ENCODE peak calls at places on chromosomes 1 and 21, in five cellular contexts. Q is mammary epithelial cell, U is B cell, B is A549, W is mesothelial cell of epicardium. Y is an unnamed sample.

GRCh38 chr1:180926164-180926981 is 13.7 kb downstream of the KIAA1614 start:
- DNase-seq in Q (no peak), U (no peak), B (no peak), W (peak), Y (peak)

GRCh38 chr1:247373721-247374141 is 42.1 kb upstream of the ZNF496 start:
- DNase-seq in Q (peak), U (peak), B (no peak), W (no peak), Y (no peak)

GRCh38 chr1:164853146-164853545 is 294.2 kb downstream of the PBX1 start:
- DNase-seq in Q (no peak), U (no peak), B (no peak), W (no peak), Y (no peak)

GRCh38 chr1:204151562-204152309 is at the start of gene ETNK2:
- DNase-seq in Q (no peak), U (no peak), B (peak), W (peak), Y (peak)

GRCh38 chr1:164611754-164612642 is 53.0 kb downstream of the PBX1 start:
- DNase-seq in Q (peak), U (no peak), B (peak), W (peak), Y (no peak)

GRCh38 chr21:34201001-34201400 is 127.6 kb downstream of the MRPS6 start:
- DNase-seq in Q (no peak), U (no peak), B (no peak), W (no peak), Y (no peak)

GRCh38 chr1:38559180-38559874 is 300.2 kb downstream of the RRAGC start:
- DNase-seq in Q (no peak), U (peak), B (no peak), W (no peak), Y (no peak)

GRCh38 chr1:94924967-94925366 is 1.9 kb downstream of the CNN3 start:
- DNase-seq in Q (peak), U (no peak), B (no peak), W (no peak), Y (no peak)

GRCh38 chr1:155003766-155004351 is 1.3 kb downstream of the ZBTB7B start:
- DNase-seq in Q (no peak), U (no peak), B (no peak), W (no peak), Y (no peak)

GRCh38 chr1:186681806-186682205 is 1.6 kb upstream of the PTGS2 start:
- DNase-seq in Q (no peak), U (no peak), B (no peak), W (no peak), Y (no peak)

GRCh38 chr1:109834951-109835350 is 71.2 kb upstream of the EPS8L3 start:
- DNase-seq in Q (no peak), U (no peak), B (no peak), W (no peak), Y (no peak)

GRCh38 chr1:40870135-40870728 is 8.1 kb upstream of the CITED4 start:
- DNase-seq in Q (peak), U (no peak), B (no peak), W (no peak), Y (no peak)

GRCh38 chr1:93874025-93874651 is 4.9 kb downstream of the DNTTIP2 start:
- DNase-seq in Q (peak), U (no peak), B (peak), W (no peak), Y (no peak)

GRCh38 chr1:41404308-41404755 is 43.1 kb downstream of the FOXO6 start:
- DNase-seq in Q (peak), U (no peak), B (peak), W (no peak), Y (no peak)

GRCh38 chr1:64000021-64000420 is 203.4 kb upstream of the UBE2U start:
- DNase-seq in Q (peak), U (no peak), B (no peak), W (no peak), Y (no peak)

GRCh38 chr21:33360871-33361602 is 36.3 kb downstream of the IFNAR1 start:
- DNase-seq in Q (peak), U (peak), B (peak), W (peak), Y (no peak)

GRCh38 chr1:120178799-120179419 is 2.6 kb upstream of the SEC22B start:
- DNase-seq in Q (no peak), U (no peak), B (no peak), W (no peak), Y (no peak)

GRCh38 chr1:114094303-114094663 is 59.4 kb downstream of the SYT6 start:
- DNase-seq in Q (peak), U (no peak), B (no peak), W (no peak), Y (no peak)

GRCh38 chr1:117671781-117672501 is 66.1 kb downstream of the TENT5C start:
- DNase-seq in Q (no peak), U (no peak), B (no peak), W (no peak), Y (no peak)

GRCh38 chr1:155078496-155079209 is at the start of gene EFNA3:
- DNase-seq in Q (peak), U (no peak), B (peak), W (peak), Y (peak)

GRCh38 chr1:159780583-159781582 is at the start of gene DUSP23:
- DNase-seq in Q (peak), U (peak), B (peak), W (peak), Y (peak)

GRCh38 chr1:205141236-205142104 is 19.7 kb upstream of the RBBP5 start:
- DNase-seq in Q (peak), U (peak), B (peak), W (peak), Y (no peak)

GRCh38 chr1:33327587-33328325 is 6.9 kb upstream of the A3GALT2 start:
- DNase-seq in Q (peak), U (no peak), B (no peak), W (no peak), Y (no peak)

GRCh38 chr21:45289134-45289533 is 1.4 kb upstream of the POFUT2 start:
- DNase-seq in Q (no peak), U (no peak), B (no peak), W (peak), Y (no peak)

GRCh38 chr1:15966081-15966955 is 9.6 kb downstream of the ZBTB17 start:
- DNase-seq in Q (no peak), U (peak), B (no peak), W (no peak), Y (no peak)

GRCh38 chr1:49048188-49048587 is 271.5 kb upstream of the BEND5 start:
- DNase-seq in Q (no peak), U (no peak), B (no peak), W (no peak), Y (no peak)

GRCh38 chr1:24961961-24962861 is 32.1 kb upstream of the RUNX3 start:
- DNase-seq in Q (no peak), U (no peak), B (no peak), W (no peak), Y (no peak)

GRCh38 chr1:46653405-46653853 is 14.7 kb downstream of the ATPAF1 start:
- DNase-seq in Q (no peak), U (no peak), B (no peak), W (no peak), Y (no peak)

GRCh38 chr1:116988248-116988647 is 13.3 kb upstream of the CD101 start:
- DNase-seq in Q (peak), U (no peak), B (no peak), W (no peak), Y (no peak)

GRCh38 chr1:27015260-27015659 is 2.6 kb upstream of the TENT5B start:
- DNase-seq in Q (no peak), U (no peak), B (no peak), W (no peak), Y (no peak)

GRCh38 chr1:176119549-176119948 is 87.5 kb downstream of the COP1 start:
- DNase-seq in Q (peak), U (no peak), B (peak), W (no peak), Y (no peak)

GRCh38 chr1:39829791-39830533 is 41.3 kb upstream of the BMP8B start:
- DNase-seq in Q (peak), U (no peak), B (no peak), W (no peak), Y (no peak)

GRCh38 chr1:163422738-163423404 is 101.1 kb downstream of the NUF2 start:
- DNase-seq in Q (no peak), U (no peak), B (no peak), W (no peak), Y (no peak)

GRCh38 chr1:11929849-11930248 is 3.6 kb upstream of the KIAA2013 start:
- DNase-seq in Q (peak), U (no peak), B (no peak), W (no peak), Y (no peak)

GRCh38 chr1:34127006-34128000 is 37.7 kb downstream of the CSMD2 start:
- DNase-seq in Q (no peak), U (no peak), B (no peak), W (no peak), Y (no peak)

DNA sequence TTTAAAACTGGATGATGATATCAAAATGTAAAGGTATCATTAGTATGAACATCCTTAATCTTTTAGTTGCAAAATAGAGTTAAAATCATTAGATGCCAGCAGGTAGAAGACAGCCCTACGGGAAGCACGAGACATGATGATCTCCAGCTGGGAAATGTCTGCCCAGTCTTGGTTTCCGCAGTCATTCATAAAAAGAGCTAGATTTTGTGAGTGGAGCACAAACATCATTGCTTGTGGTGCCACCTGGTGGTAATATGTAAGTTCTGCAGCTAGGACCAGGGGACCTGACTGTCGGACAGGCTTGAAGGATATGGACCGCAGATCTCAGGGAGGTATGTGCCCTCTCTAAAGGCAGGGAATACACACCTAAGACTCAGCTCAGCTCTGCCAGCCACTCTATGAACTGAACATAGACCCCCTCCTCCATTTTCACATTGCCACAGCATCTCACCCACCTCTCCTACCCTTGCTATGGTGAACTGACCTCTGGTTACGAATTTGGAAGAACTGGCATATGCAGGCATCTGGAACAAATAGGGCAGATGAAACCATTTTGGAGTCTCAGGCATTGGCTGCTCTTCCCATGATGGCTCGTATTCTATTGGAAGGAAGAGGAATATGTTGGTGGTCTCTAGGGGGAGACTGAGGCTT is 9.2 kb downstream of the FCMR start:
- DNase-seq in Q (peak), U (peak), B (peak), W (peak), Y (no peak)
- TF ChIP-seq CTCF in Q (peak), U (peak), B (peak), W (peak), Y (peak)

GRCh38 chr1:151165738-151166505 is at the start of the genes LYSMD1 and SCNM1:
- DNase-seq in Q (peak), U (peak), B (peak), W (peak), Y (peak)
- TF ChIP-seq CTCF in Q (no peak), U (no peak), B (no peak), W (no peak), Y (no peak)

GRCh38 chr1:212368073-212368484 is 46.6 kb downstream of the PACC1 start:
- DNase-seq in Q (peak), U (peak), B (peak), W (no peak), Y (no peak)
- TF ChIP-seq CTCF in Q (peak), U (peak), B (peak), W (no peak), Y (peak)

DNA sequence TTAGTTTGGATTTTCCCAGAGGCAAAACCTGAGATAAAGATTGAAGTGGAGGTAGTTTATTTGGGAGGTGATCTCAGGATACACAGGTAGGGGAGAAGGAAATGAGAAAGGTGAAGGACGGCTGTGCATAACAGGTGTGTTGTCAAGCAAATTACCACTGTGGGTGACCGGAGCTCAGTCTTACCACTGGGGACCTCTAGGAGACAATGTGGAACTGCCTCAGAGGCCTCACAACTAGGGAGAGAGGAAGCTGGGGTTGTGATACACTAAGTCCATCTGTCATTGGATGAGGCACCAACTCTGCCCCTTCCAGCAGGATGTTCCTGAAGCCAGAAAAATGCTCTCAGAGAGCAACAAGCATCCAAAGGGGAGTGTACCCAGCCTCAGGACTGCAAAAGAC is 32.6 kb downstream of the GRIK3 start:
- DNase-seq in Q (no peak), U (no peak), B (no peak), W (no peak), Y (no peak)
- TF ChIP-seq CTCF in Q (no peak), U (no peak), B (no peak), W (no peak), Y (no peak)

DNA sequence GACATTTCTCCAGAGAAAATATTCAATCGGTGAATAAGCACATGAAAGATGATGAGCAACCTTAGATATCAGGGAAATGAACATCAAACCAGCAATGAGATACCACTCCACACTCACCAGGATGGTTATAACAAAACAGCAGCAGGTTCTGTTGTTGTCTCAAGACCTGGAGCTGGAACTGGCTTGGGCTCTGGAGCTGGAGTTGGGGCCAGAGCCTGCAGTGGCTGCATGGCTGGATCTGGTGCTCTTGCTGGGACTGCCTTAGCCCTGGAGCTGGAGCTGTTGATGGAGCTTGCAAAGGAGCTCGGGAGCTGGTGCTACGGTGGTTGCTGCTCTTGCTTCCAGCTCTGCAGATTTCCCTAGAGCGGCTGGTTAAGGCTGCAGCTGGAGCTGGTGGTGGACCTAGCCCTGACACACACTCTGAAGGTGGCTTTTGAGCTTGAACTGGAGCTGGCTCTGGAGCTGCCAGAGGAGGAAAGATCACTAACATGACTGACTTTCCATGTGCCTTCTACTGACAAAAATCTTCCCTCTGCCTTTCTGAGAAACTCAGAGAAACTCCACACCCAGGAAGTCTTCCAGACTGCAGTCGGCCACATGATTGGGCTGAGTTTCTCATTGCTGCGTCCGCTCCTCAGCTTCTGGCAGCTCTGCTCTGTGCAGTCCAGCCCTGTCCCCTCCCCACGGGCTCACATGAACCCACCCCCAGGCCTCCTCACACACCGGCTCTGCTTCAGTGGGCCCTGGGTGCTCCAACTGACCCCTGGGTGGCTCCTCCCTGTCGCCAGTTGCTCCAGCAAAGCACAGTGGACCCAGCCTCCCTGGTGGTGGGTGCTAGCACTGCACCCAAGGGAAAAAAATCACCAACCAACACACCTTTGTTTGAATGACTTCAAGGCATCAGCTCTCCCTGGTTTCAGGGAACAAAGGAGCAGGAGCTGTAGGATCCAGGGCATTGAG is 139.1 kb upstream of the FMN2 start:
- DNase-seq in Q (no peak), U (no peak), B (peak), W (no peak), Y (no peak)
- TF ChIP-seq CTCF in Q (peak), U (peak), B (no peak), W (peak), Y (peak)

GRCh38 chr21:41358193-41359166 is 3.3 kb upstream of the MX2 start:
- DNase-seq in Q (no peak), U (no peak), B (no peak), W (peak), Y (peak)

GRCh38 chr21:41357546-41357945 is 4.3 kb upstream of the MX2 start:
- DNase-seq in Q (no peak), U (no peak), B (no peak), W (peak), Y (peak)

GRCh38 chr21:41361053-41361785 is 608 bp upstream of the MX2 start:
- DNase-seq in Q (no peak), U (no peak), B (no peak), W (peak), Y (no peak)

GRCh38 chr21:41360072-41360821 is 1.6 kb upstream of the MX2 start:
- DNase-seq in Q (peak), U (no peak), B (no peak), W (peak), Y (peak)

GRCh38 chr21:41359289-41359688 is 2.5 kb upstream of the MX2 start:
- DNase-seq in Q (no peak), U (no peak), B (no peak), W (peak), Y (peak)
- TF ChIP-seq CTCF in Q (no peak), U (no peak), B (no peak), W (no peak), Y (no peak)

DNA sequence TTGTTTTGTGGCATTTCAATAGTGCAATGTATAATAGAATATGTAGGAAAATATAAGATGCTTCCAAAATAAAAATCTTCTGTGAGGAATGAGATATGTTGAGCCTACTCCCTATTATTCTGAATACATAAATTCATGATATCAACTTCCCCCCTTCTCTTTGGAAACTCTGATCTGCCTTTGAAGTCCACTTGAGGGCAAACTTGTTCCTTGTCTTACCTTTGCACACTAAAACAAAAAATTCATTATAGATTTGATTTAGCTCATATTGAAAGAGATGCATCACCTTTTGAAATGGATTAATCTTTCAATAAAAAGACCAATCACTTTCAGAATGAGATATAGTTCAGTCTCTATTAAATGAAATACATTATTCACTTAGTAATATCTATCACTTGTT is 580.7 kb upstream of the ADGRL4 start:
- DNase-seq in Q (no peak), U (no peak), B (no peak), W (no peak), Y (no peak)
- TF ChIP-seq CTCF in Q (no peak), U (peak), B (no peak), W (no peak), Y (peak)

DNA sequence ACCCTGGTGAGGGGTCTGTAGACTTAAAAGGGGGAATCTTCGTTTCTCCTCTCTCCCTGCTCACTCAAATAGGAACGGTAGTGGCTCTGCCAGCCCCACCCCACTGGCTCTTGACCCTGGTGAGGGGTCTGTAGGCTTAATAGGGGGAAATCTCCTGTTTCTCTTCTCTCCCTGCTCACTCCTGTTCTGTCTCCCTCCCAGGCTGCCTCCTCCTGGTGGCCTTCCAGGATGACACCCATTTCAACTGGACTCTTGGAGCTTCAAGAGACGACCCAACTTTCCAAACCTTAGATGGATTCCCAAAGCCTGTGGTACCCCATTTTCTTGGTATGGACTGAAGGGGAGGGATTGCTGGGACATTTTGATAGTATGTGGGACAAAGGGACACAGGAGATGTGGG is 1.4 kb upstream of the EPHB2 start:
- DNase-seq in Q (no peak), U (no peak), B (peak), W (no peak), Y (no peak)
- TF ChIP-seq CTCF in Q (no peak), U (no peak), B (peak), W (peak), Y (peak)